ENCODE peak calls at places on chromosomes 5 and 9, in six cellular contexts. Z, T, N, G, Y and M are unnamed samples. For H3K4me1, the result is how much of the 10 kb centered on the place peaks cover.

GRCh38 chr5:64210866-64211265 is 45.2 kb downstream of the RNF180 start:
- DNase-seq in Z (no peak), T (no peak), N (no peak), G (no peak), Y (no peak), M (no peak)

GRCh38 chr5:168317521-168318147 is 26.2 kb downstream of the WWC1 start:
- DNase-seq in Z (peak), T (no peak), N (peak), G (peak), Y (no peak), M (no peak)

GRCh38 chr9:99211746-99212145 is 10.0 kb downstream of the ALG2 start:
- DNase-seq in Z (no peak), T (no peak), N (no peak), G (no peak), Y (no peak), M (no peak)

GRCh38 chr9:706606-707451 is 134.7 kb upstream of the DMRT1 start:
- DNase-seq in Z (peak), T (no peak), N (no peak), G (peak), Y (peak), M (peak)

GRCh38 chr5:127001621-127002296 is 28.6 kb downstream of the MARCHF3 start:
- DNase-seq in Z (no peak), T (no peak), N (no peak), G (no peak), Y (no peak), M (peak)

GRCh38 chr5:149439899-149440655 is 61.0 kb upstream of the IL17B start:
- DNase-seq in Z (no peak), T (no peak), N (peak), G (peak), Y (no peak), M (peak)

GRCh38 chr5:112121268-112121667 is 297.8 kb downstream of the EPB41L4A start:
- DNase-seq in Z (no peak), T (no peak), N (no peak), G (no peak), Y (no peak), M (no peak)

GRCh38 chr5:32687167-32687831 is 23.8 kb upstream of the NPR3 start:
- DNase-seq in Z (peak), T (no peak), N (no peak), G (peak), Y (peak), M (no peak)

GRCh38 chr5:122077451-122078115 is 476 bp downstream of the LOX start:
- DNase-seq in Z (peak), T (no peak), N (no peak), G (peak), Y (no peak), M (peak)

GRCh38 chr9:110156902-110157301 is 51.1 kb downstream of the C9orf152 start:
- DNase-seq in Z (no peak), T (no peak), N (no peak), G (no peak), Y (no peak), M (no peak)

GRCh38 chr9:128061305-128061704 is 5.8 kb downstream of the NAIF1 start:
- DNase-seq in Z (no peak), T (no peak), N (no peak), G (no peak), Y (no peak), M (no peak)

GRCh38 chr9:135939351-135940265 is 21.6 kb downstream of the UBAC1 start:
- DNase-seq in Z (no peak), T (no peak), N (no peak), G (no peak), Y (no peak), M (no peak)

GRCh38 chr5:96049398-96050272 is 88.0 kb upstream of the ELL2 start:
- DNase-seq in Z (no peak), T (no peak), N (no peak), G (no peak), Y (no peak), M (no peak)

GRCh38 chr9:131673531-131673930 is 66.3 kb downstream of the RAPGEF1 start:
- DNase-seq in Z (no peak), T (no peak), N (no peak), G (no peak), Y (peak), M (no peak)

GRCh38 chr9:131673068-131673467 is 66.8 kb downstream of the RAPGEF1 start:
- DNase-seq in Z (no peak), T (no peak), N (no peak), G (no peak), Y (peak), M (no peak)

GRCh38 chr9:131671150-131671549 is 68.7 kb downstream of the RAPGEF1 start:
- DNase-seq in Z (no peak), T (no peak), N (no peak), G (no peak), Y (peak), M (no peak)

GRCh38 chr9:131670247-131670681 is 69.6 kb downstream of the RAPGEF1 start:
- DNase-seq in Z (no peak), T (no peak), N (no peak), G (no peak), Y (peak), M (no peak)

DNA sequence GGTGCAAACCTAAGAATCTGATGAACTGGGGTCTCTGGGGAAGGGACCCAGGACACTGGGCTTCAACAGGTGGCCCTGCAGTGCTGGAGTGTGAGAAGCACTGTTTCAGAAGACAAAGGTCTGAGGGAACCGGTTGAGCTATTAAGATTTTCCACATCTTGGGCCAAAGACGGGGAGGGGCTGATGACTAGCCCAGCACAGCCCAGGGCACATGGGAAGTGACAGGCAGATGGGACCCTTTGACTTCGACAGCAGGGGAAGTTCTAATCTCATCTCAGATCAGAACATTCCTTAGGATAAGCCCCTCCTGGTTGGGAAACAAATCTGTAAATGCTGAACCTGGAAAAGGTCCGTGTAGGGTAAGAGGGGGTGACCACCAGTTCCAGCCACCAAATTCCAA is 67.4 kb downstream of the RAPGEF1 start:
- DNase-seq in Z (no peak), T (no peak), N (no peak), G (no peak), Y (peak), M (no peak)
- H3K4me1 ChIP-seq in Z (under half), T (under half), N (under half), G (half or more), Y (under half), M (under half)

DNA sequence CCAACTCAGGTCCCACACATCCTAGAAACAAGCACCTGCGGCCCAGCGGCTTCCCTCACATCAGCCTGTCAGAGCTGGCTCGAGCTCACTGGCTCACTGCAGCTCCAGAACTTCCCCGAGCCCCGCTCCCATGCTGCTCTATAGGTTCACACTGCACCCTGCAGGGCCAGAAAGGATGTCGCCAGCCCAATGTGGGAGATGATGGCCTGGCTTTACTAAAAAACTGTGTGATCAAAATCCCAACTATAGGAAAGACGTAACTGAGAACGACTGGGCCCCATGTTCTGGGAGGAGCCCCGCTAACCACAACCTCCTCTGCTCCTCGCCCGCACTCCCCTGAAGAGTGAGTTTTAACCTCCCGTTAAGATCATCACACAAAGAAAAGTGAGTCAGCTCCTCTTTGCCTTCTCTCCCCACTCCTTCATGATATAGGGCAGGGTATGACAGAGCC is 4.6 kb downstream of the SURF4 start:
- DNase-seq in Z (no peak), T (no peak), N (no peak), G (no peak), Y (no peak), M (no peak)
- H3K4me1 ChIP-seq in Z (half or more), T (under half), N (under half), G (half or more), Y (under half), M (under half)

GRCh38 chr5:143418140-143418866 is 14.8 kb upstream of the NR3C1 start:
- DNase-seq in Z (no peak), T (no peak), N (no peak), G (no peak), Y (no peak), M (peak)
- H3K4me1 ChIP-seq in Z (under half), T (under half), N (under half), G (under half), Y (under half), M (under half)

GRCh38 chr5:171323007-171323406 is 14.0 kb downstream of the TLX3 start:
- DNase-seq in Z (no peak), T (no peak), N (no peak), G (no peak), Y (no peak), M (no peak)
- H3K4me1 ChIP-seq in Z (under half), T (under half), N (under half), G (under half), Y (under half), M (under half)